ENCODE peak calls at places on chromosomes 11 and 22, in seven cellular contexts. N is lung, E is hepatocyte, I is AG04449, G is endothelial cell, J is Calu3, K is H1. U is an unnamed sample.

GRCh38 chr11:95231881-95232605 is 1.0 kb upstream of the SESN3 start:
- DNase-seq in K (peak; percentile 79), E (peak; percentile 87), I (no peak), N (peak; percentile 64), J (peak; percentile 47), G (peak; percentile 67), U (peak; percentile 45)

GRCh38 chr22:44576311-44577260 is 78.6 kb upstream of the RTL6 start:
- DNase-seq in J (no peak), N (no peak), E (no peak), I (no peak), K (no peak), G (no peak), U (no peak)

GRCh38 chr11:117187799-117188481 is 9.4 kb downstream of the SIDT2 start:
- DNase-seq in G (no peak), E (no peak), K (no peak), N (no peak), I (no peak), J (no peak), U (no peak)

GRCh38 chr11:130180491-130180890 is 20.9 kb downstream of the ST14 start:
- DNase-seq in N (no peak), I (no peak), J (no peak), G (no peak), E (peak; percentile 70), K (no peak), U (peak; percentile 53)

GRCh38 chr11:11215058-11215815 is 137.8 kb downstream of the CSNK2A3 start:
- DNase-seq in J (no peak), N (no peak), G (no peak), K (no peak), E (no peak), I (no peak), U (no peak)

GRCh38 chr11:128463386-128463829 is 124.0 kb downstream of the ETS1 start:
- DNase-seq in N (no peak), G (no peak), K (no peak), E (peak; percentile 66), I (peak; percentile 85), J (no peak), U (no peak)

GRCh38 chr11:73875840-73876239 is 806 bp downstream of the COA4 start:
- DNase-seq in G (peak; percentile 8), N (no peak), I (no peak), E (peak; percentile 14), J (peak; percentile 5), K (no peak), U (no peak)

GRCh38 chr11:103202048-103202651 is 92.9 kb downstream of the DYNC2H1 start:
- DNase-seq in K (no peak), N (no peak), G (no peak), I (no peak), J (no peak), E (peak; percentile 43), U (no peak)

GRCh38 chr22:49271369-49271727 is 556.3 kb downstream of the BRD1 start:
- DNase-seq in J (no peak), E (no peak), K (no peak), I (no peak), G (no peak), N (no peak), U (no peak)

GRCh38 chr11:36509265-36509664 is 807 bp downstream of the TRAF6 start:
- DNase-seq in I (no peak), G (peak; percentile 19), J (no peak), N (no peak), K (no peak), E (peak; percentile 54), U (peak; percentile 26)

GRCh38 chr11:26950260-26950719 is 43.6 kb upstream of the FIBIN start:
- DNase-seq in N (peak; percentile 31), G (no peak), I (peak; percentile 76), E (no peak), K (no peak), J (no peak), U (no peak)

GRCh38 chr22:50302564-50302963 is 4.9 kb downstream of the PLXNB2 start:
- DNase-seq in G (no peak), K (no peak), J (no peak), I (no peak), N (no peak), E (no peak), U (no peak)

GRCh38 chr11:110184974-110185597 is 91.9 kb downstream of the ZC3H12C start:
- DNase-seq in I (no peak), J (no peak), K (no peak), G (no peak), N (no peak), E (no peak), U (no peak)

GRCh38 chr22:36160499-36160942 is at the start of gene APOL3:
- DNase-seq in N (peak; percentile 69), E (no peak), I (no peak), K (no peak), G (no peak), J (peak; percentile 38), U (peak; percentile 29)

GRCh38 chr11:58286249-58286648 is 18.2 kb upstream of the OR10W1 start:
- DNase-seq in E (peak; percentile 62), N (no peak), K (no peak), I (no peak), G (peak; percentile 8), J (peak; percentile 38), U (peak; percentile 17)

GRCh38 chr22:46336119-46337078 is 885 bp downstream of the TRMU start:
- DNase-seq in G (peak; percentile 28), K (no peak), N (no peak), J (no peak), I (no peak), E (peak; percentile 45), U (no peak)

GRCh38 chr22:32327596-32328171 is 30.0 kb upstream of the RFPL3 start:
- DNase-seq in G (no peak), J (no peak), E (no peak), K (peak; percentile 7), N (no peak), I (no peak), U (no peak)

GRCh38 chr11:9362393-9362863 is 22.0 kb upstream of the IPO7 start:
- DNase-seq in N (no peak), G (no peak), I (no peak), K (no peak), J (no peak), E (no peak), U (no peak)

GRCh38 chr22:37559901-37560681 is at the start of gene CDC42EP1:
- DNase-seq in N (no peak), J (peak; percentile 71), E (peak; percentile 89), K (peak; percentile 78), G (peak; percentile 51), I (no peak), U (peak; percentile 52)

GRCh38 chr22:23060612-23061400 is 9.5 kb upstream of the GNAZ start:
- DNase-seq in G (no peak), J (no peak), I (no peak), K (no peak), E (no peak), N (no peak), U (no peak)

GRCh38 chr22:48705159-48705916 is 1122.3 kb downstream of the BRD1 start:
- DNase-seq in G (no peak), E (no peak), K (no peak), J (no peak), I (no peak), N (no peak), U (no peak)

GRCh38 chr11:123616505-123617198 is 37.8 kb downstream of the SCN3B start:
- DNase-seq in N (peak; percentile 34), K (no peak), E (peak; percentile 46), G (no peak), I (no peak), J (no peak), U (no peak)

GRCh38 chr22:25759825-25760231 is 17.8 kb downstream of the MYO18B start:
- DNase-seq in K (no peak), I (peak; percentile 90), G (no peak), J (peak; percentile 72), E (peak; percentile 45), N (peak; percentile 37), U (no peak)

GRCh38 chr11:133951484-133952198 is 5.1 kb downstream of the IGSF9B start:
- DNase-seq in E (no peak), I (no peak), G (no peak), N (no peak), K (peak; percentile 71), J (no peak), U (no peak)

GRCh38 chr11:31977343-31977742 is 113.5 kb upstream of the RCN1 start:
- DNase-seq in K (no peak), N (no peak), G (no peak), E (no peak), I (no peak), J (no peak), U (no peak)
- TF ChIP-seq CTCF in K (no peak), N (no peak), G (no peak), E (no peak), I (no peak), J (no peak), U (no peak)

GRCh38 chr11:76698321-76699043 is 27.9 kb upstream of the LRRC32 start:
- DNase-seq in G (peak; percentile 35), N (no peak), K (peak; percentile 79), E (no peak), I (no peak), J (no peak), U (no peak)
- TF ChIP-seq CTCF in G (peak; percentile 70), N (no peak), K (peak; percentile 74), E (peak; percentile 31), I (no peak), J (no peak), U (peak; percentile 45)

GRCh38 chr22:47633111-47633510 is 870.7 kb downstream of the TBC1D22A start:
- DNase-seq in K (no peak), J (no peak), G (no peak), I (no peak), N (no peak), E (no peak), U (no peak)

GRCh38 chr22:47630741-47631534 is 868.5 kb downstream of the TBC1D22A start:
- DNase-seq in N (no peak), G (no peak), J (no peak), E (no peak), K (no peak), I (no peak), U (no peak)

GRCh38 chr22:47632646-47633045 is 870.2 kb downstream of the TBC1D22A start:
- DNase-seq in E (no peak), J (no peak), I (no peak), K (no peak), G (no peak), N (peak; percentile 24), U (no peak)

GRCh38 chr22:47631571-47632102 is 869.2 kb downstream of the TBC1D22A start:
- DNase-seq in E (no peak), G (no peak), K (no peak), N (peak; percentile 20), J (no peak), I (no peak), U (no peak)

GRCh38 chr22:47634342-47634741 is 871.9 kb downstream of the TBC1D22A start:
- DNase-seq in E (no peak), K (no peak), N (no peak), G (no peak), I (no peak), J (no peak), U (no peak)
- TF ChIP-seq CTCF in E (no peak), K (peak; percentile 60), N (no peak), G (no peak), I (no peak), J (no peak), U (no peak)

DNA sequence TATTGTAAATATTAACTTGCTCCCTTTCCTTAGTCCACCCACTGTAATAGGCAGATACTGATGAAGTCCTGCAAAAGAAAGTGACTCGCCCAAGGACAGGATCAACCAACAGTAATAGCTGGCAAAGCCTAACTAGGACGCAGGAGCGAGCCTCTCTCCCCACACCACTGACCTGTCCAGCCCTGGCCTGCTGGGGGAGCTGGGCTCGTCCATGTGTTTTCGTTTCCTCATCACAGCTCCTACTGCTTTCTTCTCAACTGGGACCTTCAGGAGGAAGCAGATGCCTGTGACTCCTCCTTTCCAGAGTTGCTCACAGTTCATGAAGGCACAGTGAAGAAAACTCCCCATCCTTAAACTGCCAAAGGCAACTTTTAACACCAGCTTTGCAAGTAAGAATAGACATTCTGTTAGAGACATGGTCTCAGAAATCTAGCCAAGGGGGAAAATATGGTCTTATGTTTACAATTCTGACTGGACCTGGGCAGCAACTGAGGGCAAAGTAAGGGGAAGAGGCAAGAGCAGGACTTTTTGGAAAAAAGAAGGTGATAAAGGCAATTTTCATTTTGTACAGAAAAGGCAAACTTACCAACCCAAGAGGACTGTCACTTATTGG is 11.6 kb upstream of the GPHA2 start:
- DNase-seq in E (no peak), J (no peak), I (no peak), K (no peak), G (peak; percentile 30), N (no peak), U (no peak)
- TF ChIP-seq CTCF in E (no peak), J (no peak), I (no peak), K (no peak), G (no peak), N (no peak), U (no peak)